ENCODE peak calls at places on chromosome 12, in nine cellular contexts. U, V, Q, L, Y, Z, R, F and W are unnamed samples.

GRCh38 chr12:31849090-31849687 is 110.0 kb upstream of the RESF1 start:
- DNase-seq in Y (peak), Q (no peak), V (no peak), L (no peak), Z (peak), R (no peak), F (no peak), U (no peak), W (no peak)

GRCh38 chr12:120010661-120011230 is 21.7 kb downstream of the BICDL1 start:
- DNase-seq in U (peak), L (no peak), V (no peak), R (no peak), Q (no peak), F (no peak), Y (no peak), Z (no peak), W (no peak)

GRCh38 chr12:27015730-27016076 is 1.5 kb upstream of the TM7SF3 start:
- DNase-seq in F (no peak), V (no peak), Y (peak), Z (peak), L (no peak), Q (no peak), U (no peak), R (no peak), W (no peak)

GRCh38 chr12:31914927-31915326 is 44.3 kb upstream of the RESF1 start:
- DNase-seq in U (no peak), V (no peak), F (no peak), Y (no peak), Z (no peak), L (no peak), Q (no peak), R (no peak), W (no peak)

GRCh38 chr12:171743-172705 is 41.9 kb downstream of the SLC6A12 start:
- DNase-seq in Q (peak), Z (no peak), L (no peak), F (no peak), Y (no peak), R (no peak), U (no peak), V (no peak), W (no peak)

GRCh38 chr12:34218193-34219045 is 196.1 kb downstream of the ALG10 start:
- DNase-seq in R (peak), U (peak), Y (peak), F (no peak), L (peak), V (no peak), Z (peak), Q (peak), W (peak)

GRCh38 chr12:52692253-52692652 is 11.1 kb downstream of the KRT77 start:
- DNase-seq in U (no peak), V (no peak), L (no peak), R (no peak), Y (peak), Z (no peak), Q (no peak), F (no peak), W (no peak)

GRCh38 chr12:254039-254438 is 8.6 kb downstream of the SLC6A13 start:
- DNase-seq in R (no peak), U (no peak), Y (no peak), Q (no peak), L (no peak), F (no peak), Z (no peak), V (no peak), W (no peak)

GRCh38 chr12:29676676-29677075 is 107.1 kb downstream of the TMTC1 start:
- DNase-seq in V (no peak), U (no peak), Z (no peak), L (no peak), F (no peak), R (no peak), Y (no peak), Q (no peak), W (no peak)

GRCh38 chr12:112208511-112208910 is 83.2 kb downstream of the TRAFD1 start:
- DNase-seq in U (no peak), L (no peak), F (no peak), V (no peak), Y (no peak), Z (no peak), Q (no peak), R (no peak), W (no peak)

GRCh38 chr12:128266559-128267245 is at the start of gene TMEM132C:
- DNase-seq in R (no peak), U (no peak), Y (no peak), L (no peak), Z (no peak), Q (no peak), F (no peak), V (no peak), W (peak)

GRCh38 chr12:20415013-20415412 is 46.7 kb downstream of the PDE3A start:
- DNase-seq in R (no peak), F (no peak), Q (no peak), V (no peak), Y (no peak), U (no peak), Z (no peak), L (no peak), W (no peak)

GRCh38 chr12:75840994-75841355 is 190.6 kb downstream of the PHLDA1 start:
- DNase-seq in Y (no peak), Q (no peak), F (no peak), L (no peak), Z (no peak), U (no peak), R (no peak), V (no peak), W (no peak)

GRCh38 chr12:39892146-39892545 is 213.7 kb downstream of the SLC2A13 start:
- DNase-seq in V (no peak), Q (no peak), R (no peak), L (no peak), F (no peak), Z (no peak), Y (no peak), U (no peak), W (no peak)

GRCh38 chr12:76272292-76272691 is 75.9 kb downstream of the BBS10 start:
- DNase-seq in Y (no peak), L (no peak), F (no peak), U (no peak), V (no peak), Q (no peak), Z (no peak), R (no peak), W (peak)

GRCh38 chr12:76936562-76937185 is 57.9 kb upstream of the CSRP2 start:
- DNase-seq in V (no peak), L (no peak), F (no peak), Z (no peak), R (no peak), Q (no peak), Y (no peak), U (no peak), W (no peak)

GRCh38 chr12:112252184-112252583 is 126.8 kb downstream of the TRAFD1 start:
- DNase-seq in Y (no peak), Q (no peak), Z (peak), V (no peak), F (no peak), U (no peak), L (no peak), R (no peak), W (no peak)

GRCh38 chr12:118986043-118986442 is 4.7 kb downstream of the SRRM4 start:
- DNase-seq in Y (no peak), Q (no peak), L (no peak), V (no peak), U (no peak), Z (no peak), R (no peak), F (no peak), W (no peak)

GRCh38 chr12:91143241-91143640 is 31.9 kb upstream of the LUM start:
- DNase-seq in V (no peak), F (no peak), Z (peak), R (no peak), U (no peak), Q (no peak), Y (no peak), L (no peak), W (no peak)

GRCh38 chr12:49370539-49370938 is 3.3 kb downstream of the SPATS2 start:
- DNase-seq in Y (no peak), V (no peak), U (no peak), Z (no peak), Q (no peak), R (no peak), L (no peak), F (no peak), W (no peak)

GRCh38 chr12:49367381-49368239 is at the start of gene SPATS2:
- DNase-seq in F (peak), V (peak), U (peak), L (peak), Z (no peak), Q (peak), Y (peak), R (peak), W (no peak)

GRCh38 chr12:49366652-49367380 is 446 bp upstream of the SPATS2 start:
- DNase-seq in V (peak), Y (peak), Z (peak), L (peak), R (peak), F (no peak), U (peak), Q (peak), W (peak)

GRCh38 chr12:49369723-49370145 is 2.5 kb downstream of the SPATS2 start:
- DNase-seq in V (no peak), U (peak), Q (peak), Y (peak), Z (peak), R (no peak), L (no peak), F (no peak), W (no peak)

DNA sequence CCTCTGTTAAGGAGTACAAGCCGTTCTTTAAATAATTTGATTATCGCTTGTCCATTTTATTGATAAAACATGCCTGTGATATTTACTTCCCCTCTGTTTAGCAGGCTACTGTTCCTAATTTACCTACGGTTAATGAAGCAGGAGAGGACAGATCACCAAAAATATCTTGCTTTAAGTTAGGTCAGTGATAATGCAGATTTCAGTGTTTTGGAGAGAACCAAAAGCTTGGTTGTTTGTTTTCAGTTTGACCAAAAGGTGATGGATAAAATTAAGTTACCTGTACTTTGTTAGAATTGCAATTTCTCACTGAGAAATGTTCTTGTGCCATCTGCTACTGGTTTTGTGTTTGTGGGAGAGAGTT is 958 bp downstream of the SPATS2 start:
- DNase-seq in Z (no peak), Q (no peak), U (no peak), R (no peak), V (no peak), F (no peak), L (no peak), Y (no peak), W (no peak)
- H3K27ac ChIP-seq in Z (no peak), Q (peak), U (peak), R (peak), V (peak), F (no peak), L (peak), Y (peak), W (no peak)

GRCh38 chr12:106235770-106236169 is 12.1 kb downstream of the CKAP4 start:
- DNase-seq in R (no peak), U (no peak), Y (no peak), Z (no peak), Q (no peak), V (no peak), L (no peak), F (no peak), W (no peak)
- H3K27ac ChIP-seq in R (no peak), U (no peak), Y (no peak), Z (no peak), Q (no peak), V (no peak), L (no peak), F (no peak), W (no peak)

GRCh38 chr12:54042970-54043744 is 10.3 kb downstream of the HOXC5 start:
- DNase-seq in U (no peak), R (no peak), F (no peak), V (no peak), Y (no peak), L (no peak), Q (no peak), Z (no peak), W (no peak)
- H3K27ac ChIP-seq in U (no peak), R (no peak), F (no peak), V (no peak), Y (no peak), L (no peak), Q (no peak), Z (no peak), W (no peak)

GRCh38 chr12:49967777-49968250 is 4.9 kb upstream of the AQP6 start:
- DNase-seq in R (no peak), U (no peak), V (no peak), Z (no peak), Y (no peak), Q (no peak), F (no peak), L (no peak), W (no peak)
- H3K27ac ChIP-seq in R (no peak), U (no peak), V (no peak), Z (no peak), Y (peak), Q (no peak), F (no peak), L (no peak), W (peak)

DNA sequence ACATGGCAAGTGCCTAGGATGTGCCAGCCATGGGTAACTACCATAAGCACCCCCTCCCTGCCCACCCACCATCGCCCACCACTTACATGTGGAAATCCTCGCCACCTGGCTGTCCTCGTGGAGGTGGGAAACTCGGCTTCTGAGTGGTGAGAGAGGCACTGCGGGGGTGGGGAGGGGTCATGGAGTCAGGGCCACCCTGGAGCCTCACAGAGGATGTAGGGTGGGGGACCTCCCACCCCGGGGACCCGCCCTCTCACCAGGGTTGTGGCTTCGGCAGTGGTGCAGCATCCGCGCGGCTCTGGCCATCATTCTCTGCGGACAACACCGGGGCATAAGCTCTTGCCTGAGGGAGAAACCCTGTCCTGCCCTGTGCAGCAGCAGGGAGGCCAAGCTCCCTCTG is 12.6 kb upstream of the ENDOU start:
- DNase-seq in V (no peak), Q (no peak), U (no peak), L (peak), Y (no peak), R (no peak), Z (no peak), F (no peak), W (no peak)
- H3K27ac ChIP-seq in V (peak), Q (peak), U (no peak), L (peak), Y (no peak), R (peak), Z (no peak), F (peak), W (peak)

GRCh38 chr12:19158909-19159308 is 29.4 kb downstream of the PLEKHA5 start:
- DNase-seq in Z (peak), R (no peak), V (no peak), Y (no peak), F (no peak), Q (no peak), L (no peak), U (no peak), W (no peak)
- H3K27ac ChIP-seq in Z (no peak), R (no peak), V (peak), Y (no peak), F (no peak), Q (peak), L (peak), U (no peak), W (no peak)

GRCh38 chr12:6826125-6826733 is 2.0 kb upstream of the P3H3 start:
- DNase-seq in L (no peak), Y (no peak), F (no peak), Z (no peak), V (no peak), U (no peak), R (no peak), Q (no peak), W (no peak)

GRCh38 chr12:6827982-6828670 is at the start of gene P3H3:
- DNase-seq in Z (peak), F (no peak), L (peak), R (no peak), Y (peak), V (no peak), Q (no peak), U (no peak), W (peak)

GRCh38 chr12:6825398-6826124 is 2.6 kb upstream of the P3H3 start:
- DNase-seq in Y (peak), Q (peak), F (peak), V (peak), R (peak), Z (peak), U (peak), L (peak), W (peak)

GRCh38 chr12:6827437-6827894 is 741 bp upstream of the P3H3 start:
- DNase-seq in L (peak), F (peak), U (no peak), R (peak), Y (peak), V (peak), Z (peak), Q (peak), W (peak)

DNA sequence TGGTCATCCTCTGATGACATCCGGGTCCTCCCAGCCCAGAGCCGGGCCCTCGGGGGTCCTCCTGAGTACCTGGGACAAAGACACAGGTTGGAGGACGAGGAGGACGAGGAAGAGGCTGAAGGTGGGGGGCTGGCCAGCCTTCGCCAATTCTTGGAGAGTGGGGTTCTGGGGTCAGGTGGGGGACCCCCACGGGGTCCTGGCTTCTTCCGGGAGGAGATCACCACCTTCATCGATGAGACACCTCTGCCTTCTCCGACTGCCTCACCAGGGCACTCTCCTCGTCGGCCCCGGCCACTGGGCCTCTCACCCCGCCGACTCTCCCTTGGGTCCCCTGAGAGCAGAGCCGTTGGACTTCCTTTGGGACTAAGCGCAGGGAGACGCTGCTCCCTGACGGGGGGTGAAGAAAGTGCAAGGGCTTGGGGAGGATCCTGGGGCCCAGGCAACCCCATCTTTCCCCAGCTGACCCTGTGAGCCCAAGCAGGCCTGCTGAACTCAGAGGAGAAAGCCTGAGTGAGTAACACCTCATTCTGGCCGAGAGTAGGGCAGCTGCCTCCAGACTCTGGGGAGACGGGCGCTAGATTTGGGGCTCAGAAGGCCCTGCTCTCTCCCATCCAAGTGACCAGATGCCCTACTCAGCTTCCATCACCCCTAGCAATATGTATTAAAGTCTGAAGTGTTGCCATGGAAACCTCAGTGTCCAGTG is 1.3 kb upstream of the P3H3 start:
- DNase-seq in R (no peak), L (no peak), U (no peak), Y (no peak), F (no peak), Q (no peak), Z (no peak), V (no peak), W (no peak)
- H3K27ac ChIP-seq in R (no peak), L (peak), U (no peak), Y (peak), F (peak), Q (peak), Z (peak), V (peak), W (no peak)

DNA sequence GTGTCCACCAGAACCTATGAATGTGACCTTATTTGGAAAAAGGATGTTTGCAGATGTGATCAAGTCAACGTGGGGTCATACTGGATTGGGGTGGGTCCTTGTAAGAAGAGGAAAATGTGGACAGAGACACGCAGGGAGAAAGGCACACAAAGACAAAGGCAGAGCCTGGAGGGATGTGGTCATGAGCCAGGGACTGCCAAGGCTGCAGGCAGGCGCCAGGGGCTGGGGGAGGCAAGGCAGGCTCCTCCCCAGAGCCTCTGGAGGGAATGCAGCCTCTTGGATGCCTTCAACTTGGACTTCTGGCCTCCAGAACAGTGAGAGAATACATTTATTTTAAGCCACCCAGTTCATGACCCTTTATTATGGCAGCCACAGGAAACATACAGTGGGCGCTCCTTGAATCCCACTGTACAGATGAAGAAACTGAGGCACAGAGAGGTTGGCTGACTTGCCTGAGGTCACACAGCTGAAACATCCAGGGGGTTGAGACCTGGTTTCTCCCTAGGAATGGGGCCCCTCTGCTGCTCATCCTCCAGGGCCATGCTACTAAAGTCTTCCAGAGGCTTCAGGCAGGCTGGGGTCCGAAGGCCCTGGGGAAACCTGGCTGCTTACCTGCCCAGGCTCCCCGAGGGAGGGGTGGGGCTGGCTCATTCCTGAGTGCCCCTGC is 99.7 kb downstream of the RFLNA start:
- DNase-seq in V (no peak), R (no peak), L (no peak), F (no peak), Y (peak), U (no peak), Z (no peak), Q (no peak), W (no peak)
- H3K27ac ChIP-seq in V (peak), R (no peak), L (peak), F (peak), Y (peak), U (no peak), Z (no peak), Q (peak), W (no peak)